ENCODE peak calls at places on chromosomes 5 and 9, in four cellular contexts. D is H1, S is IMR-90, F is H9. A is an unnamed sample.

GRCh38 chr5:443239-444151 is 519 bp downstream of the EXOC3 start:
- DNase-seq in D (no peak), S (no peak), F (peak; percentile 33), A (no peak)

GRCh38 chr5:1054799-1055775 is 46.5 kb downstream of the NKD2 start:
- DNase-seq in D (no peak), S (no peak), F (no peak), A (no peak)

GRCh38 chr5:149126898-149127297 is 14.4 kb upstream of the ABLIM3 start:
- DNase-seq in D (no peak), S (no peak), F (no peak), A (no peak)

GRCh38 chr9:114561771-114562170 is 25.8 kb upstream of the ATP6V1G1 start:
- DNase-seq in D (no peak), S (no peak), F (no peak), A (no peak)

GRCh38 chr9:4792572-4793411 is at the start of gene RCL1:
- DNase-seq in D (peak; percentile 89), S (peak; percentile 92), F (peak; percentile 97), A (peak; percentile 98)

GRCh38 chr5:55427157-55427556 is 107.6 kb downstream of the PLPP1 start:
- DNase-seq in D (no peak), S (peak; percentile 90), F (no peak), A (no peak)

GRCh38 chr9:89226076-89226475 is 47.5 kb upstream of the SHC3 start:
- DNase-seq in D (peak; percentile 17), S (peak; percentile 51), F (peak; percentile 87), A (peak; percentile 95)

GRCh38 chr9:135586601-135587109 is 25.1 kb downstream of the PAEP start:
- DNase-seq in D (no peak), S (no peak), F (no peak), A (no peak)

GRCh38 chr5:74945561-74946165 is 79.5 kb upstream of the FAM169A start:
- DNase-seq in D (no peak), S (no peak), F (no peak), A (no peak)

GRCh38 chr5:61450170-61450815 is 118.2 kb downstream of the ZSWIM6 start:
- DNase-seq in D (no peak), S (peak; percentile 91), F (no peak), A (peak; percentile 77)

GRCh38 chr5:143501176-143501840 is 97.8 kb upstream of the NR3C1 start:
- DNase-seq in D (no peak), S (no peak), F (no peak), A (no peak)

GRCh38 chr5:42951169-42951846 is 88.8 kb downstream of the ANXA2R start:
- DNase-seq in D (no peak), S (peak; percentile 43), F (no peak), A (no peak)

GRCh38 chr5:39411051-39411450 is 13.7 kb downstream of the DAB2 start:
- DNase-seq in D (no peak), S (peak; percentile 84), F (no peak), A (no peak)

GRCh38 chr5:112604741-112605390 is 132.8 kb upstream of the APC start:
- DNase-seq in D (no peak), S (no peak), F (no peak), A (peak; percentile 60)

GRCh38 chr5:79824444-79824843 is 134.8 kb downstream of the CMYA5 start:
- DNase-seq in D (no peak), S (no peak), F (no peak), A (no peak)

GRCh38 chr5:14048434-14048833 is 94.7 kb upstream of the TRIO start:
- DNase-seq in D (no peak), S (peak; percentile 28), F (no peak), A (no peak)

GRCh38 chr5:141393267-141393666 is 834 bp downstream of the PCDHGA8 start:
- DNase-seq in D (no peak), S (no peak), F (no peak), A (no peak)

GRCh38 chr9:94553029-94553938 is 1.6 kb upstream of the PCAT7 start:
- DNase-seq in D (no peak), S (no peak), F (peak; percentile 64), A (peak; percentile 75)

GRCh38 chr9:74078647-74079046 is 418.5 kb upstream of the RORB start:
- DNase-seq in D (no peak), S (no peak), F (no peak), A (peak; percentile 88)

GRCh38 chr9:12933957-12934356 is 159.1 kb downstream of the LURAP1L start:
- DNase-seq in D (peak; percentile 5), S (peak; percentile 37), F (no peak), A (peak; percentile 64)

GRCh38 chr5:159052282-159053011 is 47.3 kb downstream of the EBF1 start:
- DNase-seq in D (no peak), S (no peak), F (no peak), A (peak; percentile 21)

GRCh38 chr5:93602261-93603149 is 19.5 kb downstream of the NR2F1 start:
- DNase-seq in D (no peak), S (peak; percentile 33), F (peak; percentile 71), A (peak; percentile 90)

GRCh38 chr5:90446961-90447360 is 27.6 kb downstream of the MBLAC2 start:
- DNase-seq in D (no peak), S (peak; percentile 33), F (no peak), A (no peak)

GRCh38 chr9:31615964-31616363 is 768.5 kb upstream of the ACO1 start:
- DNase-seq in D (peak; percentile 9), S (no peak), F (no peak), A (no peak)
- H4K5ac ChIP-seq in D (peak overlapping the region; percentile 51), S (no peak overlapping the region), F (no peak overlapping the region), A (no peak overlapping the region)

GRCh38 chr5:96054272-96055030 is 92.8 kb upstream of the ELL2 start:
- DNase-seq in D (no peak), S (no peak), F (no peak), A (no peak)
- H4K5ac ChIP-seq in D (no peak overlapping the region), S (no peak overlapping the region), F (no peak overlapping the region), A (no peak overlapping the region)

DNA sequence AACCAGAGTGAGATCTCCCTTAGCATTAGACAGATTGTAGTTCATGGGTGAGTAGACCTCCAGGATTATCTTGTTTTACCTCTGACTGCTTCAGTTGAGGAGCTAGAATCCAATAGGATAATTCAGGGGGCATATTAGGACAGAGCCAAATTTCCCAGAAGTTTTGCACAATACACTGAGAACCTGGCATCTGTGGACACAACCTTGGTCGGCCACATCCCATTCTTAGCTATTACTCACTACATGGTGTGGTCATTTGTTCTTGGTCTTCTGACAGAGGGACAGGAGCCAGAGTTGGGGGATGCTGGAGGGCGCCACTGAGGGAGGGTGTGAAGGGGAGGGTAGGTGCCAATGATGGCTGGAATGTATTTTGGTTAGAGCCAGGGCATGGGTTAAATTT is 66.6 kb downstream of the NPR3 start:
- DNase-seq in D (no peak), S (no peak), F (no peak), A (no peak)
- H4K5ac ChIP-seq in D (no peak overlapping the region), S (no peak overlapping the region), F (no peak overlapping the region), A (no peak overlapping the region)

GRCh38 chr9:75616841-75617566 is 273.5 kb upstream of the PCSK5 start:
- DNase-seq in D (no peak), S (no peak), F (no peak), A (no peak)
- H4K5ac ChIP-seq in D (no peak overlapping the region), S (no peak overlapping the region), F (no peak overlapping the region), A (no peak overlapping the region)